ENCODE peak calls at places on chromosomes 16 and 17, in eight cellular contexts. H is stomach, X is ovary, N is HepG2, I is HCT116, L is IMR-90, F is GM12892, P is adrenal gland. G is an unnamed sample.

GRCh38 chr16:81707411-81708321 is 71.4 kb upstream of the PLCG2 start:
- DNase-seq in H (peak), N (no peak), P (no peak), X (peak), L (peak), I (no peak), F (no peak), G (peak)

GRCh38 chr16:24151482-24151939 is 104.6 kb upstream of the CACNG3 start:
- DNase-seq in I (no peak), L (peak), F (no peak), P (no peak), N (no peak), H (no peak), X (no peak), G (no peak)

GRCh38 chr17:74776990-74777389 is 845 bp upstream of the NAT9 start:
- DNase-seq in P (no peak), N (no peak), H (no peak), F (no peak), L (no peak), I (no peak), X (no peak), G (no peak)

GRCh38 chr17:43020789-43021738 is 1.1 kb downstream of the VAT1 start:
- DNase-seq in F (peak), I (no peak), N (peak), H (peak), L (peak), P (peak), X (peak), G (peak)

GRCh38 chr16:78768226-78768625 is 668.8 kb downstream of the WWOX start:
- DNase-seq in P (no peak), I (no peak), N (no peak), F (no peak), L (no peak), H (no peak), X (no peak), G (no peak)

GRCh38 chr16:19389246-19389645 is 28.4 kb upstream of the TMC5 start:
- DNase-seq in P (peak), N (peak), L (no peak), X (no peak), F (no peak), H (peak), I (no peak), G (no peak)

GRCh38 chr16:65809627-65810026 is 556.9 kb upstream of the CDH5 start:
- DNase-seq in H (no peak), X (no peak), P (no peak), I (no peak), N (no peak), F (no peak), L (no peak), G (no peak)

GRCh38 chr17:29584452-29585079 is 4.9 kb downstream of the GIT1 start:
- DNase-seq in F (no peak), L (no peak), I (no peak), N (no peak), X (no peak), P (no peak), H (no peak), G (no peak)

GRCh38 chr16:48507346-48507745 is 102.6 kb downstream of the N4BP1 start:
- DNase-seq in F (no peak), I (no peak), H (no peak), P (no peak), L (no peak), X (no peak), N (no peak), G (no peak)

GRCh38 chr17:67608691-67609090 is 109.0 kb upstream of the NOL11 start:
- DNase-seq in H (no peak), P (peak), L (peak), F (no peak), I (no peak), X (no peak), N (no peak), G (peak)

GRCh38 chr16:17784073-17784472 is 313.3 kb upstream of the XYLT1 start:
- DNase-seq in L (peak), I (no peak), P (no peak), N (peak), F (no peak), H (no peak), X (no peak), G (no peak)

GRCh38 chr17:41918392-41919164 is at the start of gene ACLY:
- DNase-seq in N (peak), P (peak), I (peak), H (peak), L (peak), X (peak), F (peak), G (peak)

GRCh38 chr16:67546761-67547422 is 15.4 kb upstream of the CTCF start:
- DNase-seq in F (peak), I (peak), X (peak), L (peak), H (peak), P (peak), N (peak), G (no peak)

GRCh38 chr17:7046127-7046724 is 2.3 kb upstream of the SLC16A11 start:
- DNase-seq in I (peak), P (peak), X (no peak), H (peak), L (no peak), N (peak), F (no peak), G (no peak)

GRCh38 chr16:56774009-56774408 is 44.1 kb downstream of the NUP93 start:
- DNase-seq in X (no peak), H (no peak), P (no peak), L (no peak), F (no peak), I (no peak), N (no peak), G (no peak)

GRCh38 chr17:49146620-49147306 is 14.2 kb downstream of the B4GALNT2 start:
- DNase-seq in N (peak), L (peak), H (no peak), I (peak), F (no peak), P (no peak), X (no peak), G (peak)

GRCh38 chr16:67040906-67041305 is 12.0 kb downstream of the CBFB start:
- DNase-seq in I (no peak), L (peak), X (no peak), P (no peak), H (no peak), N (no peak), F (no peak), G (no peak)

GRCh38 chr16:31064882-31065461 is 9.1 kb downstream of the ZNF668 start:
- DNase-seq in X (no peak), P (peak), N (no peak), I (no peak), F (no peak), H (no peak), L (peak), G (peak)

GRCh38 chr17:42342242-42343008 is 45.8 kb downstream of the STAT3 start:
- DNase-seq in H (no peak), P (no peak), I (no peak), N (no peak), F (no peak), L (peak), X (no peak), G (no peak)

GRCh38 chr16:88638323-88639230 is at the start of gene IL17C:
- DNase-seq in L (no peak), F (no peak), X (no peak), H (peak), N (no peak), P (no peak), I (no peak), G (no peak)

GRCh38 chr17:33469911-33470310 is 176.8 kb upstream of the ASIC2 start:
- DNase-seq in H (no peak), N (no peak), X (no peak), I (no peak), L (peak), P (peak), F (no peak), G (no peak)

GRCh38 chr16:67528222-67528869 is at the start of gene RIPOR1:
- DNase-seq in I (no peak), P (peak), N (peak), F (peak), L (no peak), X (peak), H (peak), G (no peak)

GRCh38 chr17:82844796-82845162 is 5.0 kb upstream of the ZNF750 start:
- DNase-seq in P (no peak), I (no peak), H (no peak), L (no peak), N (no peak), F (no peak), X (no peak), G (no peak)

GRCh38 chr17:77901476-77901875 is 57.0 kb upstream of the TNRC6C start:
- DNase-seq in L (no peak), X (no peak), P (no peak), N (no peak), F (no peak), H (no peak), I (no peak), G (no peak)

GRCh38 chr17:73801455-73802100 is 157.3 kb upstream of the SDK2 start:
- DNase-seq in P (no peak), N (no peak), I (no peak), F (no peak), L (no peak), X (no peak), H (no peak), G (no peak)

GRCh38 chr16:86751081-86752030 is 173.0 kb downstream of the FOXL1 start:
- DNase-seq in L (peak), N (no peak), X (no peak), H (no peak), P (no peak), F (no peak), I (no peak), G (peak)

GRCh38 chr17:38572665-38573365 is 32.9 kb downstream of the SRCIN1 start:
- DNase-seq in P (no peak), N (no peak), H (peak), X (no peak), L (no peak), F (peak), I (no peak), G (no peak)

DNA sequence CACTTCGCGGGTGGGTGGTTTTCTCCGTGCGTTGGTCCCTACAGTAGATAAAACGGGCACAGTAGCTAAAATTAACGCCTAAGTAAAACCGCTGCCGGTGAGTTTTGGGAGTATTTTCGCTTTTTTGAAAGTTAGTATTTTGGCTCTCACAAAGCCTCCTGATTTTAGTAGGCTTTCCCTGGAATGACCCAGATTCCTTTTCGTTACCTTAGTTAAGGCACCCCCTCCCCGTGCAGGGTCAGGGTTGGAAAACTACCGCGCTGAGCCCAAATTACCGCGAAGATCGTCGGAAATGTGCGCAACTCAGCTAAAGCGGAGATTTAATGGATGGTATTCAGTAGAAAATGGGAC is 28.3 kb upstream of the ST6GALNAC1 start:
- DNase-seq in X (no peak), N (no peak), H (no peak), P (no peak), F (no peak), I (no peak), L (no peak), G (no peak)
- TF ChIP-seq POLR2A in X (peak), N (peak), H (no peak), P (peak), F (peak), I (peak), L (peak), G (peak)

GRCh38 chr17:40557531-40558299 is 7.6 kb downstream of the CCR7 start:
- DNase-seq in X (peak), I (no peak), P (no peak), N (no peak), F (no peak), H (peak), L (no peak), G (no peak)

GRCh38 chr17:40558300-40558584 is 7.0 kb downstream of the CCR7 start:
- DNase-seq in N (no peak), X (no peak), I (no peak), F (no peak), H (peak), L (no peak), P (no peak), G (no peak)

GRCh38 chr17:40556198-40556661 is 9.0 kb downstream of the CCR7 start:
- DNase-seq in X (no peak), L (no peak), N (no peak), H (peak), I (no peak), P (no peak), F (no peak), G (no peak)

GRCh38 chr17:40555296-40556190 is 9.7 kb downstream of the CCR7 start:
- DNase-seq in L (no peak), X (peak), P (no peak), I (no peak), N (no peak), H (peak), F (no peak), G (no peak)

GRCh38 chr17:40556884-40557414 is 8.3 kb downstream of the CCR7 start:
- DNase-seq in I (no peak), P (no peak), N (no peak), X (peak), L (no peak), H (peak), F (no peak), G (no peak)
- TF ChIP-seq POLR2A in I (no peak), P (no peak), N (no peak), X (no peak), L (no peak), H (no peak), F (no peak), G (no peak)

DNA sequence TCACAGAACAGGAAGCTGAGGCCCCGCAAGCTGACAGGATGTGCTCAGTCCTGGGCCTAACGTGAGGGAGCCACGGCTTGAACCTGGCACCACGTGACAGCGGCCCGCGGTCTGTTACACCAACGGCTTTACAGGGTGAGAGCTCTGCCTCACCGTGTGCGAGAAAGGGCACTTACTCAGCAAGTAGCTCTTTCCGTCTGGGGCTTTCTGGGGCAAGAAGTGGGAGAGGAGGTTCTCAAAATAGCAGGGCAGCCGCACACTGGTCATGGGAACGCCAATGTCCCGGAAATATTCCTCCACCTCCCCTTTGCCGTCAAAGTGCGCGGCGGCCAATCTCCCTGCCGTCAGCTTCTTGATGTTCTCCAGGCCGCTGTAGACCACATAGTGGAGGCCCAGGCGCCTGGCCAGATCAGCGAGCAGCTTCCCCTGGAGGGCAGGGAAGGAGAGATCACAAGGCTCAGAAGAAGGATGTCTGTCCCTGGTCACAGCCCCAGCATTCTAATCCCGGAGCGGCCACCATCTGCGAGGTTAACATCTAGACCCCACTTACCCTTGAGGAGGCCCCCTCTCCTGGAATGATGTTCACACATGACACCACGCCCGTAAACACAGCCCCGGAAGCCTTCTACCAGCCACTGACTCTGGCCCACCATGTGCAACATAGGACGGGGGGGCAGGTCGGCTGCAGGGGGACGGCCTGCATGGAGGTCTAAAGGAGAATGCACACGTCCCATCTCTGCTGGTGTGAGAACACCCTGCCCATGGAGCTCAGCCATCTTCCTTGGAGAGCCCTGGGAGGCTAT is 8.2 kb downstream of the NMRAL1 start:
- DNase-seq in F (no peak), X (no peak), P (no peak), I (no peak), L (no peak), N (no peak), H (peak), G (no peak)
- TF ChIP-seq POLR2A in F (no peak), X (no peak), P (no peak), I (no peak), L (no peak), N (no peak), H (no peak), G (no peak)

DNA sequence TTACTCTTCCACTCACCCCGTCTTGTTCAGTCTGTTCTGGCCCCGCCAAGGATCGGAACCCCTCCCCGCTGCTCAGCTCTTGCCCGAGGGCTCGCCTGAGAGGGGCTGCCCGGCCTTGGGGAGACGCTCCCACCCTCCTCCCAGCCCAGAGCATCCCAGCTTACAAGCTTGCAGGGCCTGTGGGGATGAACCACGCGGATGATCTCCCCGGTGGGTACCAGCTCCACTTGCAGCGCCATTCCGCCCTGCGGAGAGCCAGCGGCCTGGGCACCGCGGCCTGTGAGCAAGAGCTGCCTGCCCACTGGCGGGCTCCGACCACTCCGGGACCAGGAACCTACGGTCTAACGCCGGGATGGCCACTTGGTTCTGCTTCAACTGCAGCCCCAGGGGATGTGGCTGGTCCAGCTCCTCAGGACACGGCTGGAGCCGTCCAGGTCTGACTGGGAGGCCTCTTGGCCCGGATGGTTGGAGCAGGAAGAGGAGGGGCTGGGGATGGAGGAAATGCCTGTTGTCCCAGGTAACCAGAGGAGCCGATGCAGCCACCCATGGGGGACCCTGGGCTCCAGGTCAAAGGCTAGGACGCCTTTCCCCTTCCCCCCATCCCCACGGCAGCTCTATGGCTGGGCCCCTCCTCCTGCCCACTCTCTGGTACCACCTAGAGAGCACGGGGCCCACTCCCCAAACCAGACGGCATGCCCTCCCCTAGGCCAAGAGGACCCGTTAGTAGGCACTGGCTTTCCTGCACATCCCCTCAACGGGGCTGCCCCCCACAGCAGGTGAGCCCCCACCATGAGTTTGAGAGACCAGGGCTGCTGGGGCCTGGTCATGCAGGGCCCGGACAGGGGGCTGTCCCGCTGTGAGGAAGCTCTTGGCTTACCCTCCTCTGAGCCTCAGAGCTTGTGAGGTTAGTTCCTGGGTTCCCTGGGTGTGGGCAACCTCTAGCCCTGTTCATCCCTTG is at the start of gene MYO1C:
- DNase-seq in F (no peak), H (no peak), I (no peak), X (peak), P (peak), L (no peak), N (no peak), G (no peak)
- TF ChIP-seq POLR2A in F (no peak), H (no peak), I (peak), X (no peak), P (no peak), L (no peak), N (no peak), G (no peak)

GRCh38 chr17:45046536-45047125 is 4.8 kb downstream of the DCAKD start:
- DNase-seq in I (no peak), L (peak), N (no peak), H (no peak), F (no peak), X (no peak), P (no peak), G (no peak)

GRCh38 chr17:45051060-45051719 is at the start of gene DCAKD:
- DNase-seq in I (peak), X (peak), F (peak), P (peak), N (peak), H (peak), L (peak), G (peak)

GRCh38 chr17:45048795-45049563 is 2.5 kb downstream of the DCAKD start:
- DNase-seq in X (no peak), N (peak), P (no peak), I (no peak), H (no peak), F (no peak), L (no peak), G (no peak)

GRCh38 chr17:45050680-45051059 is 762 bp downstream of the DCAKD start:
- DNase-seq in X (no peak), I (no peak), N (peak), P (no peak), L (peak), F (no peak), H (no peak), G (no peak)

GRCh38 chr17:45052052-45052772 is 780 bp upstream of the DCAKD start:
- DNase-seq in N (peak), L (no peak), H (peak), F (no peak), X (peak), P (peak), I (no peak), G (no peak)
- TF ChIP-seq POLR2A in N (no peak), L (no peak), H (no peak), F (no peak), X (peak), P (no peak), I (no peak), G (no peak)

GRCh38 chr16:372584-372983 is 2.2 kb upstream of the MRPL28 start:
- DNase-seq in I (no peak), H (no peak), L (no peak), X (no peak), P (no peak), N (no peak), F (no peak), G (no peak)

GRCh38 chr16:369866-370436 is 387 bp downstream of the MRPL28 start:
- DNase-seq in H (peak), F (no peak), X (no peak), I (no peak), N (no peak), L (no peak), P (no peak), G (no peak)

GRCh38 chr16:370443-370842 is at the start of gene MRPL28:
- DNase-seq in I (peak), X (peak), H (peak), N (peak), P (peak), L (peak), F (peak), G (peak)

GRCh38 chr16:371729-372521 is 1.6 kb upstream of the MRPL28 start:
- DNase-seq in L (no peak), I (no peak), H (no peak), P (no peak), X (peak), N (no peak), F (no peak), G (no peak)

GRCh38 chr16:370980-371728 is 816 bp upstream of the MRPL28 start:
- DNase-seq in P (no peak), H (no peak), X (peak), N (no peak), L (no peak), I (no peak), F (peak), G (no peak)
- TF ChIP-seq POLR2A in P (no peak), H (no peak), X (no peak), N (no peak), L (no peak), I (no peak), F (no peak), G (no peak)

DNA sequence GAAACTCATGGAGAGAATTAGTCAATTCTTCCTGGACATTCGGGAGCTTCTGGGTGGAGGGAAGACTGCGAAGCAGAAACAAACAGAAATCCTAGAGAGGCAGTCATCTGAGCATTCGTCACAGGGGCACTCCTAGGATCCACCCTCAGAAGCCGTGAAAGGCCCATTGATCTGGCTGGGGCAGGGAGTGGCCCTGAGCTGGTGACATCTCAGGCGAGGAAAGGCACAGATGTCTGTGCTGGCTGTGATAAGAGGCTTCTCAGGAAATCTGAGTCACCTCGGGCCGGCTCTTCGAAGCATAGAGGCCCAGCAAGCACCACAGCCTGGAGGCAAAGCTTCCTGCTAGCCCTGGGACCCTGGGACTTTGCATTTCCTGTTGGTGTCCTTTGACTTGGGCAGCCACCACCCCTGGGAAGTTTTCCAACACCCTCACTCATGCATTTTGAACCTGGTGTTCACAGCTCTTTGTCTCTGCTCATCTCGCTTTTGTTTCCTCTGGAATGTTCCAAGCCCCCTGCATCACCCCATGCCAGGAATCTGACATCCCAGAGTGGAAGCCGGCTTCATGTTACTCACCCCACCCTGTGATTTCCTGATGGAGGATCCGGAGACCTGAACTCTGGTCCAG is 23.3 kb upstream of the CDRT4 start:
- DNase-seq in X (no peak), I (peak), L (peak), P (peak), N (no peak), H (no peak), F (no peak), G (peak)
- TF ChIP-seq POLR2A in X (no peak), I (no peak), L (no peak), P (no peak), N (no peak), H (no peak), F (no peak), G (no peak)